ENCODE peak calls at places on chromosome 10, in five cellular contexts. E is stimulated activated CD8-positive, alpha-beta memory T cell treated with anti-CD3 and anti-CD28 coated beads, Interleukin-7, amount 100 ng/mL, for 24 hours; H is Panc1; Y is A549; R is tibial artery. X is an unnamed sample.

GRCh38 chr10:73232887-73233286 is 14.2 kb downstream of the DNAJC9 start:
- DNase-seq in E (no peak), H (no peak), Y (no peak), R (no peak), X (peak; percentile 25)

GRCh38 chr10:131519723-131520122 is 208.2 kb upstream of the TCERG1L start:
- DNase-seq in E (no peak), H (no peak), Y (no peak), R (no peak), X (no peak)

GRCh38 chr10:79816-80215 is 30.7 kb upstream of the TUBB8 start:
- DNase-seq in E (no peak), H (no peak), Y (no peak), R (no peak), X (no peak)

GRCh38 chr10:15201589-15202300 is 33.3 kb upstream of the NMT2 start:
- DNase-seq in E (no peak), H (no peak), Y (peak; percentile 33), R (no peak), X (no peak)

GRCh38 chr10:33025910-33026309 is 67.9 kb upstream of the ITGB1 start:
- DNase-seq in E (no peak), H (no peak), Y (no peak), R (no peak), X (no peak)

GRCh38 chr10:13893926-13894325 is 307.2 kb downstream of the PRPF18 start:
- DNase-seq in E (no peak), H (no peak), Y (no peak), R (no peak), X (no peak)

GRCh38 chr10:79229081-79229541 is 118.2 kb upstream of the PPIF start:
- DNase-seq in E (no peak), H (no peak), Y (no peak), R (no peak), X (no peak)

GRCh38 chr10:57008189-57008588 is 647.1 kb upstream of the ZWINT start:
- DNase-seq in E (no peak), H (no peak), Y (no peak), R (no peak), X (no peak)

GRCh38 chr10:44576715-44577191 is 191.9 kb upstream of the CXCL12 start:
- DNase-seq in E (no peak), H (no peak), Y (no peak), R (no peak), X (no peak)

GRCh38 chr10:109067051-109067450 is 856.3 kb downstream of the XPNPEP1 start:
- DNase-seq in E (no peak), H (no peak), Y (no peak), R (no peak), X (no peak)

GRCh38 chr10:12401466-12401865 is 52.1 kb downstream of the CAMK1D start:
- DNase-seq in E (no peak), H (no peak), Y (no peak), R (no peak), X (no peak)

GRCh38 chr10:113121153-113121552 is 171.1 kb downstream of the TCF7L2 start:
- DNase-seq in E (no peak), H (no peak), Y (no peak), R (no peak), X (no peak)

GRCh38 chr10:77896058-77896457 is 30.5 kb downstream of the DLG5 start:
- DNase-seq in E (no peak), H (no peak), Y (no peak), R (no peak), X (no peak)

GRCh38 chr10:26367771-26368170 is 70.4 kb upstream of the APBB1IP start:
- DNase-seq in E (no peak), H (no peak), Y (peak; percentile 27), R (no peak), X (peak; percentile 76)

GRCh38 chr10:77909755-77910375 is 16.7 kb downstream of the DLG5 start:
- DNase-seq in E (no peak), H (no peak), Y (peak; percentile 66), R (peak; percentile 36), X (no peak)

GRCh38 chr10:18618995-18619394 is 32.4 kb downstream of the NSUN6 start:
- DNase-seq in E (no peak), H (no peak), Y (no peak), R (no peak), X (no peak)

GRCh38 chr10:320787-321186 is 185.5 kb downstream of the ZMYND11 start:
- DNase-seq in E (no peak), H (no peak), Y (no peak), R (no peak), X (no peak)

GRCh38 chr10:114603943-114604342 is 54.1 kb downstream of the ABLIM1 start:
- DNase-seq in E (no peak), H (no peak), Y (no peak), R (no peak), X (no peak)

GRCh38 chr10:97087296-97087695 is 98.5 kb downstream of the SLIT1 start:
- DNase-seq in E (no peak), H (no peak), Y (no peak), R (no peak), X (no peak)

X was measured in WTC11.